ENCODE peak calls at places on chromosomes 11 and 22, in seven cellular contexts. F, H, P, R, T, Z and U are unnamed samples.

GRCh38 chr11:134100171-134100570 is 31.3 kb downstream of the JAM3 start:
- DNase-seq in T (no peak), F (no peak), R (no peak), H (no peak), P (no peak), Z (no peak), U (no peak)

GRCh38 chr22:48279465-48279765 is 1517.0 kb downstream of the TBC1D22A start:
- DNase-seq in F (peak; percentile 69), R (no peak), T (no peak), P (no peak), H (no peak), Z (no peak), U (no peak)

GRCh38 chr11:103806130-103806900 is 230.1 kb upstream of the DDI1 start:
- DNase-seq in T (peak; percentile 67), F (peak; percentile 74), R (no peak), P (no peak), H (peak; percentile 92), Z (no peak), U (no peak)

GRCh38 chr22:31046591-31047226 is 34.4 kb upstream of the SMTN start:
- DNase-seq in R (no peak), Z (peak; percentile 89), F (no peak), H (peak; percentile 79), P (no peak), T (no peak), U (no peak)

GRCh38 chr11:70415642-70416395 is 17.5 kb downstream of the CTTN start:
- DNase-seq in Z (no peak), F (no peak), H (peak; percentile 30), T (no peak), R (no peak), P (no peak), U (no peak)

GRCh38 chr11:3126901-3127691 is 38.0 kb downstream of the OSBPL5 start:
- DNase-seq in F (no peak), P (no peak), Z (peak; percentile 72), H (no peak), R (no peak), T (no peak), U (no peak)

GRCh38 chr11:30015725-30016449 is 943 bp downstream of the KCNA4 start:
- DNase-seq in Z (no peak), T (no peak), P (no peak), F (no peak), R (no peak), H (no peak), U (no peak)

GRCh38 chr22:44628856-44629255 is 73.1 kb upstream of the PRR5 start:
- DNase-seq in T (no peak), F (no peak), Z (no peak), P (no peak), H (no peak), R (no peak), U (no peak)

GRCh38 chr11:119470316-119471266 is 47.6 kb upstream of the THY1 start:
- DNase-seq in R (no peak), H (peak; percentile 98), F (no peak), T (peak; percentile 75), P (no peak), Z (no peak), U (no peak)

GRCh38 chr22:48088226-48088625 is 1325.8 kb downstream of the TBC1D22A start:
- DNase-seq in P (no peak), T (no peak), Z (no peak), H (no peak), R (no peak), F (no peak), U (no peak)

GRCh38 chr22:38609371-38609770 is 39.4 kb upstream of the DMC1 start:
- DNase-seq in P (no peak), H (no peak), Z (peak; percentile 22), R (no peak), F (peak; percentile 77), T (no peak), U (no peak)

GRCh38 chr22:43118953-43119458 is 8.5 kb downstream of the BIK start:
- DNase-seq in T (no peak), F (no peak), R (no peak), Z (no peak), H (no peak), P (no peak), U (no peak)

GRCh38 chr11:17719028-17719939 is at the start of gene MYOD1:
- DNase-seq in Z (peak; percentile 73), T (no peak), R (no peak), F (no peak), H (no peak), P (no peak), U (no peak)

GRCh38 chr22:40592352-40593113 is 44.0 kb downstream of the MRTFA start:
- DNase-seq in Z (no peak), H (no peak), R (no peak), F (no peak), P (no peak), T (no peak), U (no peak)

GRCh38 chr11:61725632-61726280 is 26.7 kb upstream of the MYRF start:
- DNase-seq in H (peak; percentile 67), F (no peak), R (no peak), T (peak; percentile 29), P (no peak), Z (no peak), U (no peak)

GRCh38 chr22:22867996-22868715 is 19.5 kb upstream of the IGLL5 start:
- DNase-seq in T (no peak), R (no peak), Z (no peak), F (no peak), P (no peak), H (no peak), U (no peak)

GRCh38 chr11:73323464-73323863 is 15.4 kb downstream of the ARHGEF17 start:
- DNase-seq in T (no peak), P (no peak), F (no peak), H (peak; percentile 67), Z (peak; percentile 87), R (no peak), U (peak; percentile 60)

GRCh38 chr11:78228467-78228866 is 39.7 kb downstream of the USP35 start:
- DNase-seq in Z (no peak), F (no peak), T (peak; percentile 39), P (no peak), H (peak; percentile 65), R (peak; percentile 21), U (no peak)

GRCh38 chr11:34145847-34146381 is 40.5 kb downstream of the NAT10 start:
- DNase-seq in P (no peak), F (no peak), H (no peak), T (no peak), Z (no peak), R (no peak), U (no peak)

GRCh38 chr11:75350743-75351540 is 519 bp downstream of the ARRB1 start:
- DNase-seq in P (peak; percentile 30), F (no peak), Z (no peak), T (no peak), H (peak; percentile 35), R (no peak), U (peak; percentile 56)

GRCh38 chr11:128394436-128395089 is 192.8 kb downstream of the ETS1 start:
- DNase-seq in H (no peak), T (no peak), R (no peak), P (no peak), Z (no peak), F (no peak), U (no peak)